ENCODE peak calls at places on chromosomes 12 and 14, in six cellular contexts. K, N, E, R, A and H are unnamed samples.

GRCh38 chr14:37848985-37849605 is 253.7 kb downstream of the TTC6 start:
- DNase-seq in K (no peak), N (no peak), E (no peak), R (no peak), A (no peak), H (no peak)

GRCh38 chr12:81797100-81797499 is 38.0 kb upstream of the PPFIA2 start:
- DNase-seq in K (no peak), N (no peak), E (no peak), R (no peak), A (no peak), H (no peak)

GRCh38 chr14:76948213-76948947 is 80.1 kb downstream of the IRF2BPL start:
- DNase-seq in K (no peak), N (no peak), E (no peak), R (no peak), A (no peak), H (no peak)

GRCh38 chr12:116539905-116540482 is 19.2 kb upstream of the MAP1LC3B2 start:
- DNase-seq in K (no peak), N (peak), E (no peak), R (no peak), A (peak), H (no peak)

GRCh38 chr14:105883066-105884005 is 357.0 kb downstream of the TMEM121 start:
- DNase-seq in K (no peak), N (peak), E (no peak), R (no peak), A (peak), H (peak)

GRCh38 chr12:77847665-77848431 is 17.2 kb downstream of the NAV3 start:
- DNase-seq in K (no peak), N (no peak), E (no peak), R (no peak), A (no peak), H (no peak)

GRCh38 chr12:95739561-95740313 is 50.8 kb downstream of the NTN4 start:
- DNase-seq in K (no peak), N (no peak), E (no peak), R (no peak), A (peak), H (peak)

GRCh38 chr12:19799216-19799615 is 359.9 kb downstream of the AEBP2 start:
- DNase-seq in K (no peak), N (no peak), E (no peak), R (no peak), A (no peak), H (no peak)

GRCh38 chr12:65656904-65657351 is 167.4 kb upstream of the HMGA2 start:
- DNase-seq in K (no peak), N (no peak), E (no peak), R (no peak), A (no peak), H (no peak)

GRCh38 chr12:11797317-11797913 is 147.9 kb downstream of the ETV6 start:
- DNase-seq in K (no peak), N (no peak), E (no peak), R (no peak), A (no peak), H (no peak)

GRCh38 chr12:12714276-12715001 is 2.7 kb upstream of the CDKN1B start:
- DNase-seq in K (no peak), N (no peak), E (no peak), R (peak), A (peak), H (peak)

GRCh38 chr14:75096959-75097358 is 27.5 kb downstream of the ZC2HC1C start:
- DNase-seq in K (no peak), N (no peak), E (no peak), R (no peak), A (no peak), H (no peak)

GRCh38 chr14:28785096-28785952 is 18.7 kb downstream of the FOXG1 start:
- DNase-seq in K (no peak), N (no peak), E (no peak), R (no peak), A (no peak), H (no peak)

GRCh38 chr14:89368490-89369477 is 48.2 kb downstream of the FOXN3 start:
- DNase-seq in K (peak), N (no peak), E (no peak), R (no peak), A (no peak), H (no peak)
- H3K27ac ChIP-seq in K (no peak), N (no peak), E (no peak), R (no peak), A (no peak), H (no peak)

GRCh38 chr14:90699016-90699415 is 117.2 kb downstream of the TTC7B start:
- DNase-seq in K (no peak), N (no peak), E (no peak), R (no peak), A (no peak), H (no peak)
- H3K27ac ChIP-seq in K (no peak), N (peak), E (peak), R (no peak), A (no peak), H (peak)

DNA sequence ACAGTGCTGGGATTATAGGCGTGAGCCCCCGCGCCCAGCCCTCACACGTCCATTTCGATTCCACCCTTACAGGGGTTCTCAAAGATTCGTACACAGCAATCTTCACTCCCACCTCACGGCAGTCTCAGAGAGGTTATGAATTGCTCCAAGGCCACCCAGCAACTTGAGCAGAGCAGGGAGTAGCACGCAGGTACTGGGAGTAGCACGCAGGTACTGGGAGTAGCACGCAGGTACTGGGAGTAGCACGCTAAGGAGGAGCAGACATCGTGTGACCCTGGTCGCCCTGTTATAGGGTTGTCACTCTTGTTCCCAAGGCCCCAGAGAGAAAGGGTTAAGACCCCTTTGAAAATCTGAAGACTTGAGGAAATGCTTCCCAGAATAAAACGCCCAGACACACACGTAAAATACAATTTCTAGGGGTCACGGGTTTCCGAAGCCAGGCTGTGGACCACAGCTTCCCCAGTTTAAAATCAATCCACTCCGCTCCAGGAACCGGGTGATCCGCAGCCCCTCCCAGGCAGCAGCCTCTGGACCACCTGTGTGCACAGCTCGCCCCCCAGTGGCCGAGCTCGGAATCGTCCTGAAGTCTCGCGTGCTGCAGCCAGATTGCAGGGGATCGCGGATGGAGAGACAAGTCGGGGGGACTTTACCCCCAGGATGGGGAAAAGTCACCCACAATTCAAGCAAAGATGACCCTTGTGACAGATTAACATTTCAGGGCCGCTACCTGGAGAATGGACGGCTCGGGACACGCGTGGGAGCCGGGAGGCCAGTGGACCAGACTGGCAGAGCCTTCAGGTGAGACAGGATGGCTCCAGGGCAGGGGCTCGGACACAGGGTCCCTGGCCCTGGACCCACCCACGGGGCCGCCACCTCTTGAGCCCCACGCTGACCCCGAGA is 92.0 kb downstream of the SCARB1 start:
- DNase-seq in K (peak), N (peak), E (no peak), R (peak), A (peak), H (peak)
- H3K27ac ChIP-seq in K (no peak), N (no peak), E (no peak), R (no peak), A (no peak), H (no peak)

GRCh38 chr12:24860546-24860945 is 88.4 kb downstream of the BCAT1 start:
- DNase-seq in K (no peak), N (no peak), E (no peak), R (no peak), A (no peak), H (no peak)

GRCh38 chr12:24864796-24865125 is 84.1 kb downstream of the BCAT1 start:
- DNase-seq in K (no peak), N (no peak), E (no peak), R (no peak), A (no peak), H (no peak)

GRCh38 chr12:24856541-24856940 is 92.4 kb downstream of the BCAT1 start:
- DNase-seq in K (no peak), N (no peak), E (no peak), R (no peak), A (no peak), H (no peak)

DNA sequence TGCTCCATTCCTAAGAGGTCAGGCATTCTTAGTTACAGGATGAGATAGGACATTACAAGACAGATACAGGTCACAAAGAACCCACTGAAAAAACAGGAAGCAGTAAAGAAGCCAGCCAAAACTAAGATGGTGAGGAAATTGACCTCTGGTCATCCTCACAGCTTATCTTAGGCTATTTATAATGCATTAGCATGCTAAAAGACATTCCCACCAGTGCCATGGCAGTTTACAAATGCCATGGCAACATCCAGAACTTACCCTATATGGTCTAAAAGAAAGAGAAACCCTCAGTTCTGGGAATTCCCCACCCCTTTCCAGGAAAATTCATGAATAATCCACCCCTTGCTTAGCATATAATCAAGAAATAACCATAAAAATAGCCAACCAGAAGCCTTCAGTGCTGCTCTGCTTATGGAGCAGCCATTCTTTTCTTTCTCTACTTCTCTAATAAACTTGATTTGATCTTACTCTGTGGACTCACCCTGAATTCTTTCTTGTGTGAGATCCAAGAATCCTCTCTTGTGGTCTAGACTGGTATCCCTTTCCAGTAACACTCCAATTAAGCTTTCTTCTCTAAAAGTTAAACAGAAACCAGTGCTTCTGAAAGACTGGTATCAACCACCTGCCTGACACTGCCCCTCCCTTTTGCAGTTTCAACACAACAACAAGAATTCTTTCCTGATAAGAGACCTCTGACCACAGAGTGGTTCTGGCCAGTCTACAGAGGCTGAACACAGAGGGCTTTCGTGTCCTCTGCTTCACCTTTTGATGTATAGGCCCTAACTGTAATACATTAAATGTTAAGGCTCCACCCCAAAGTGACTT is 86.9 kb downstream of the BCAT1 start:
- DNase-seq in K (peak), N (no peak), E (no peak), R (no peak), A (no peak), H (no peak)
- H3K27ac ChIP-seq in K (no peak), N (no peak), E (no peak), R (no peak), A (no peak), H (no peak)

DNA sequence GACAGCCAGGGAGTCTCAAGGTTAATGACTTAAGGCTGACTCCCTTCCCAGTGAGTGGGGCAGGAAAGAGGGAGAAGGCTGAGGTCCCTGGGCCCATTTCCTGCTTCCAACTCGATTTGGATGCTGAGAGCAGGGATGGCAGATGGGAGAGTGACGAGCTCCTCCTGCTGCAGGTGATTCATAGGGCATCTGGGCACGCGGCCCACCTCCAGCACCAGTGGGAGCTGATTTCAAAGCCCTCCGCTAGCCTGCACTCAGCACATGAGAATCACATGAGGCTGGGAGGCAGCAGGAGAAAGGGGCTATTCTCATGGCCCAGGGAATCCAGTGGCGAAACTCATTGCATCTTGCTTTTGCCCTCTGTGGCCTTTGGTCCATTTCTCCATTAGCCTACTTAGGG is 90.8 kb downstream of the SSPN start:
- DNase-seq in K (no peak), N (no peak), E (no peak), R (no peak), A (peak), H (no peak)
- H3K27ac ChIP-seq in K (no peak), N (peak), E (no peak), R (no peak), A (no peak), H (no peak)

GRCh38 chr14:96180004-96180403 is 24.6 kb upstream of the BDKRB2 start:
- DNase-seq in K (no peak), N (no peak), E (no peak), R (no peak), A (no peak), H (no peak)

GRCh38 chr14:96176811-96177211 is 27.8 kb upstream of the BDKRB2 start:
- DNase-seq in K (no peak), N (no peak), E (no peak), R (no peak), A (peak), H (peak)

GRCh38 chr14:96176275-96176674 is 28.4 kb upstream of the BDKRB2 start:
- DNase-seq in K (no peak), N (no peak), E (no peak), R (no peak), A (no peak), H (no peak)

GRCh38 chr14:96178674-96179321 is 25.8 kb upstream of the BDKRB2 start:
- DNase-seq in K (no peak), N (no peak), E (no peak), R (no peak), A (no peak), H (no peak)

DNA sequence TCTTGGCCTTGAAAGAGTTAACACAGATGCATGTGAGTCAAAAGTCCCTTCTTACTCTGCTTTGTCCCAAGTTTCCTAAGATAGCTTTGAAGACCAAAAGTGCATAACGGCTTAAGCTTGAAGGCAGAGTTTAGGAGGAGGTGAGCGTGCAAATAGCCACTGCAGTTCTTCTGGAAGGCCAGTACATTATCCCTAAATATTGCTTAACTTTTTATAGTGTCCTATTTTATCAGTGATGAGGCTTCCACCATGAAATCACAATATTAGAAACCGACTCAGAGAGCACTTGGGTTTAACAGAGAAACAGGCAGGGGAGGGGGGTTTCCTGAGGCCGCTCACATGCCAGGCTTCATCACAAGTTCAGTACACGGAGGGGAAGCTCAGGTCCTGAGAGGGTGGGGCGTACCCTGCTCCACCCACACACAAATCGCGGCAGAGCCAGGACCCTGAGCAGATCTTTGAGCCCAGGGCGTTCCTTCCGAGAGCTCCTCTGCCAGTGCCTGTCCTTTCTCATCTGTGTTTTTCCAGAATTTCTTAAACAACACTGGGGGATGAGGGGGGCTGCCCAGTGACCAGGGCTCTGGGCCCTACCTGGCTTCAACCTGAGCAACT is 26.8 kb upstream of the BDKRB2 start:
- DNase-seq in K (no peak), N (no peak), E (no peak), R (no peak), A (peak), H (no peak)
- H3K27ac ChIP-seq in K (no peak), N (no peak), E (no peak), R (no peak), A (peak), H (no peak)

DNA sequence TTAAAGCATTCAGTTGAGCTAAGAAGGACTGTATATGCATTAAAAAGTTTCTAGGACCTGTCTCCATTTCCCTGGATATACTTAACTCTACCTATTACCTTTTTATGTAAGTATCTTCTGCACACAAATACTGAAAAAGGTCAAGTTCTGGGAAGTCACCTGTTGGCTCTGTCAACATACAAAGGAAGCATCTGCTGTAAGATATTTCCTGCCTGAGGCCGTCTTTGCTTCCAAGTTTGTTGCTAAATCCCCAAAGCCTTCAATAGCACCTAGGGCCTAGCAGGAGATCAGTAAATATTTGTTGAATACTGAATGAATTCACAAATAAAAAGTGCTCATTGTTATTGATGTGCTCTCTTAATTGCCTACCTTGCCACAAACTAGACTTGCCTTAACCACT is 188.4 kb downstream of the DUSP6 start:
- DNase-seq in K (no peak), N (no peak), E (no peak), R (no peak), A (peak), H (no peak)
- H3K27ac ChIP-seq in K (peak), N (no peak), E (no peak), R (no peak), A (peak), H (peak)

GRCh38 chr14:69710378-69710777 is 56.6 kb upstream of the SRSF5 start:
- DNase-seq in K (no peak), N (no peak), E (no peak), R (no peak), A (no peak), H (no peak)
- H3K27ac ChIP-seq in K (no peak), N (no peak), E (peak), R (no peak), A (peak), H (peak)